ENCODE peak calls at places on chromosomes 7 and 10, in seven cellular contexts. K, F, Q, C, Z, O and H are unnamed samples.

GRCh38 chr10:89759531-89759930 is 58.1 kb downstream of the KIF20B start:
- DNase-seq in C (no peak), Q (no peak), O (no peak), K (no peak), F (no peak), Z (no peak), H (no peak)

GRCh38 chr10:14477408-14477710 is 146.6 kb upstream of the FRMD4A start:
- DNase-seq in C (no peak), F (no peak), K (no peak), Z (peak), O (peak), Q (no peak), H (no peak)

GRCh38 chr7:134327896-134328295 is 11.2 kb upstream of the SLC35B4 start:
- DNase-seq in Z (peak), C (no peak), Q (peak), K (peak), O (peak), F (peak), H (peak)

GRCh38 chr10:6738464-6738824 is 158.4 kb upstream of the PRKCQ start:
- DNase-seq in O (no peak), K (no peak), Q (no peak), C (no peak), F (no peak), Z (peak), H (no peak)

GRCh38 chr10:132276179-132276675 is 31.5 kb downstream of the STK32C start:
- DNase-seq in K (no peak), O (no peak), Z (no peak), C (no peak), F (no peak), Q (no peak), H (no peak)

GRCh38 chr7:16587785-16588184 is 57.8 kb downstream of the ANKMY2 start:
- DNase-seq in O (no peak), K (no peak), Z (no peak), C (no peak), F (no peak), Q (no peak), H (no peak)

GRCh38 chr7:2082357-2083038 is 150.2 kb downstream of the MAD1L1 start:
- DNase-seq in Q (no peak), O (peak), F (no peak), Z (peak), C (no peak), K (no peak), H (no peak)

GRCh38 chr10:113058175-113058961 is 108.3 kb downstream of the TCF7L2 start:
- DNase-seq in K (no peak), O (peak), Z (peak), F (no peak), Q (no peak), C (no peak), H (peak)

GRCh38 chr7:2003451-2003930 is 229.3 kb downstream of the MAD1L1 start:
- DNase-seq in Q (no peak), Z (no peak), K (no peak), C (peak), F (peak), O (no peak), H (no peak)

GRCh38 chr10:69861251-69862240 is 59.8 kb downstream of the COL13A1 start:
- DNase-seq in O (peak), F (no peak), Q (peak), K (peak), C (no peak), Z (peak), H (peak)

GRCh38 chr7:23207029-23207428 is 25.2 kb downstream of the NUP42 start:
- DNase-seq in Q (no peak), Z (no peak), K (no peak), F (no peak), C (no peak), O (no peak), H (no peak)

GRCh38 chr10:80454526-80455460 is 683 bp downstream of the TSPAN14 start:
- DNase-seq in K (peak), F (peak), Q (peak), Z (no peak), O (no peak), C (peak), H (no peak)

GRCh38 chr10:33215154-33215553 is 119.3 kb downstream of the NRP1 start:
- DNase-seq in F (no peak), Z (peak), C (no peak), O (peak), K (no peak), Q (no peak), H (no peak)

GRCh38 chr7:158186406-158186805 is 401.2 kb downstream of the PTPRN2 start:
- DNase-seq in F (no peak), Q (no peak), O (no peak), Z (no peak), K (no peak), C (no peak), H (no peak)

GRCh38 chr7:94972296-94972695 is 64.9 kb downstream of the PPP1R9A start:
- DNase-seq in F (no peak), Q (no peak), Z (peak), C (no peak), O (peak), K (no peak), H (no peak)

GRCh38 chr10:112967200-112967599 is 17.2 kb downstream of the TCF7L2 start:
- DNase-seq in K (no peak), O (peak), F (no peak), Z (peak), C (no peak), Q (no peak), H (no peak)

GRCh38 chr10:110918633-110919348 is at the start of gene BBIP1:
- DNase-seq in Z (peak), F (no peak), Q (no peak), C (no peak), O (peak), K (peak), H (peak)

GRCh38 chr10:8908013-8908412 is 853.5 kb downstream of the GATA3 start:
- DNase-seq in Z (no peak), O (no peak), F (no peak), K (no peak), Q (no peak), C (no peak), H (no peak)

GRCh38 chr7:2633538-2634264 is 1.9 kb downstream of the TTYH3 start:
- DNase-seq in Q (peak), Z (peak), K (no peak), F (peak), C (peak), O (peak), H (peak)

GRCh38 chr10:103835121-103836045 is 20.0 kb downstream of the SH3PXD2A start:
- DNase-seq in K (peak), F (peak), C (no peak), O (peak), Q (no peak), Z (peak), H (peak)

GRCh38 chr7:139284252-139284896 is 53.3 kb downstream of the UBN2 start:
- DNase-seq in K (no peak), Q (no peak), O (no peak), Z (no peak), F (no peak), C (no peak), H (peak)

GRCh38 chr7:1555046-1555812 is 776 bp downstream of the TMEM184A start:
- DNase-seq in K (no peak), Q (no peak), Z (peak), O (peak), C (no peak), F (no peak), H (peak)

GRCh38 chr7:44636041-44636580 is 29.7 kb downstream of the OGDH start:
- DNase-seq in O (no peak), F (no peak), Q (no peak), C (no peak), Z (no peak), K (no peak), H (no peak)

GRCh38 chr7:79837915-79838314 is 296.7 kb upstream of the GNAI1 start:
- DNase-seq in F (no peak), C (no peak), Z (no peak), Q (no peak), O (no peak), K (no peak), H (peak)

GRCh38 chr10:35007858-35008301 is 82.3 kb downstream of the CUL2 start:
- DNase-seq in C (no peak), Q (no peak), Z (peak), K (no peak), O (no peak), F (no peak), H (no peak)

GRCh38 chr7:108204281-108204796 is 74.2 kb upstream of the LAMB4 start:
- DNase-seq in F (no peak), K (no peak), Z (no peak), C (no peak), Q (no peak), O (no peak), H (no peak)

GRCh38 chr10:75466886-75467285 is 35.5 kb downstream of the LRMDA start:
- DNase-seq in Z (no peak), Q (no peak), K (no peak), F (no peak), C (no peak), O (peak), H (peak)

GRCh38 chr7:76514926-76515325 is 4.6 kb downstream of the UPK3B start:
- DNase-seq in O (no peak), F (no peak), K (no peak), Z (no peak), Q (no peak), C (no peak), H (no peak)

GRCh38 chr7:76513817-76514799 is 3.8 kb downstream of the UPK3B start:
- DNase-seq in K (no peak), F (no peak), Z (no peak), O (no peak), C (no peak), Q (no peak), H (no peak)

GRCh38 chr7:76512941-76513816 is 2.8 kb downstream of the UPK3B start:
- DNase-seq in K (no peak), C (no peak), Q (no peak), O (no peak), F (no peak), Z (no peak), H (peak)

GRCh38 chr7:76509931-76510877 is at the start of gene UPK3B:
- DNase-seq in K (no peak), C (peak), O (no peak), Q (no peak), F (no peak), Z (peak), H (no peak)

GRCh38 chr7:76515999-76516443 is 5.7 kb downstream of the UPK3B start:
- DNase-seq in O (no peak), C (peak), K (peak), Z (no peak), Q (peak), F (no peak), H (peak)
- TF ChIP-seq CTCF in O (no peak), C (peak), K (peak), Z (no peak), Q (peak), F (peak), H (peak)

GRCh38 chr7:106284516-106285050 is at the start of gene NAMPT:
- DNase-seq in F (peak), Q (no peak), O (no peak), C (no peak), Z (no peak), K (peak), H (peak)
- TF ChIP-seq CTCF in F (no peak), Q (no peak), O (no peak), C (no peak), Z (no peak), K (no peak), H (no peak)

GRCh38 chr10:102617041-102617440 is 27.2 kb upstream of the TRIM8 start:
- DNase-seq in F (no peak), C (no peak), Q (no peak), K (no peak), Z (no peak), O (no peak), H (no peak)

GRCh38 chr10:102614888-102615287 is 29.4 kb upstream of the TRIM8 start:
- DNase-seq in C (no peak), O (no peak), Q (no peak), K (no peak), Z (no peak), F (no peak), H (no peak)

GRCh38 chr10:102616071-102616770 is 28.1 kb upstream of the TRIM8 start:
- DNase-seq in C (no peak), K (no peak), Z (no peak), O (no peak), F (no peak), Q (no peak), H (no peak)

GRCh38 chr10:102613761-102614160 is 30.5 kb upstream of the TRIM8 start:
- DNase-seq in K (no peak), Q (no peak), O (no peak), Z (no peak), F (no peak), C (no peak), H (no peak)

DNA sequence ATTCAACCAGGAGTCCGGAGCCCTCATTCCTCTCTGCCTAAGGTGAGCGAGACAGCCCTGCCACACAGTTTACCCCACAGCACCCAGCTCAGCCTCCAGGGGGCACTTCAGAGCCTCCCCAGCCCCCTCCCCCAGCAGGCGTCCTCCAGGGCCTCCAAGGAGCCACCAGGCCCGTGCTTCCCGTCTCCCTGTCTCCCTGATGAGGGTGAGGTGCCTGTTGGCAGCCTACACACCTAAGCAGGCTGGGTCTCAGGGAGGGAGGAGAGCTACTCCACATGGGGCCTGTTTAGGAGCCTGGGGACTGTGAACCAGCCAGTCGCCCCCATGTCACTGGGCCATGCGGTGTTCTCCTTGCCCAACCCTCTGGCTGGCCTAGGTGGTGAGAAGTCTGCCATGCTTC is 28.9 kb upstream of the TRIM8 start:
- DNase-seq in O (no peak), C (no peak), F (no peak), K (peak), Q (peak), Z (no peak), H (peak)
- TF ChIP-seq CTCF in O (peak), C (no peak), F (no peak), K (peak), Q (peak), Z (peak), H (peak)

GRCh38 chr7:53351681-53352080 is 316.2 kb downstream of the POM121L12 start:
- DNase-seq in Q (no peak), K (no peak), F (no peak), C (no peak), O (no peak), Z (no peak), H (no peak)

DNA sequence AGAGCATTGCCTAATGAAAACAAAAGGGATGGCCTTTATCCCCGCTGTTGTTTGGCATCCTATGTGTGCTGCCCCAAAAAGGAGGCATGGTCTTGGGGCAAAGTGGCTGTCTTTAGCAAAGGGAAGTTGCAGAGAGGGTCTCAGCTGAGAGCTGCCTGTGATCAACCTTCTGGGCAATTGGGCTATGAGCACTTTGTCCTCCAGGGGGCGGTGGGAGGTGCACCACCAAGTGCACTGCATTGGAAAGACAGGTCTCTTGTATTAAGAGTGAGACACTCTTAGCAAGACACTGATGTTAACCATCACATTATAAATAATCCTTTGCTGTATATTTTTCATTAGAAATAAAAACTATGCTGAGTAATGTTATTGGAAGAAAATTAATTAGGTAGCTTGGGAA is 314.8 kb downstream of the POM121L12 start:
- DNase-seq in K (peak), Q (peak), F (no peak), C (no peak), O (no peak), Z (no peak), H (peak)
- TF ChIP-seq CTCF in K (peak), Q (peak), F (no peak), C (peak), O (peak), Z (peak), H (peak)

DNA sequence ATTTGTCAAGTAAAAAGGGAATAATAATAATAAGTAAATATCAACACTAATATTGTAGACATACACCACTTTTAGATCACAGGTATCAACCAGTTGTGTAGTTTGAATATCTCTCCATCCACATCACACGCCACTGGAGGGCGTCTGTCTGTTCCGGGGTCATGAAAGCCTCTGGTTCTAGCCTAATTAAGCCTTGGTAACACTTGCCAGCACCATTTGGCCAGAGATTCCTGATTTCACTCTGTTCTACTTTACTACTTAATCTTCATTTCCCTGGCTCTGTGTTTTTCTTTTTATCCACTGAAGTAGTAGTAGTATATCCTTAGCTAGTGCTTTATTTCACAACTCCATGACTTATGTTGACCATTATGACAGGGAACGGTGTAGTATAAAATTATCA is 285.6 kb upstream of the POM121L12 start:
- DNase-seq in O (no peak), C (no peak), F (no peak), K (peak), Q (no peak), Z (no peak), H (peak)
- TF ChIP-seq CTCF in O (no peak), C (no peak), F (no peak), K (peak), Q (no peak), Z (no peak), H (peak)

GRCh38 chr7:151738925-151739324 is 138.0 kb downstream of the PRKAG2 start:
- DNase-seq in Q (no peak), O (no peak), F (no peak), Z (no peak), C (no peak), K (no peak), H (no peak)

GRCh38 chr7:151735186-151735853 is 141.6 kb downstream of the PRKAG2 start:
- DNase-seq in O (no peak), Q (no peak), K (no peak), F (no peak), Z (no peak), C (no peak), H (no peak)

GRCh38 chr7:151732834-151733585 is 143.9 kb downstream of the PRKAG2 start:
- DNase-seq in Z (no peak), F (no peak), K (no peak), C (no peak), Q (no peak), O (no peak), H (peak)

GRCh38 chr7:151735854-151736402 is 141.0 kb downstream of the PRKAG2 start:
- DNase-seq in O (no peak), K (no peak), F (no peak), C (no peak), Q (no peak), Z (no peak), H (no peak)

GRCh38 chr7:151736403-151736909 is 140.5 kb downstream of the PRKAG2 start:
- DNase-seq in K (no peak), F (peak), C (no peak), O (peak), Z (peak), Q (no peak), H (peak)
- TF ChIP-seq CTCF in K (no peak), F (no peak), C (peak), O (peak), Z (peak), Q (no peak), H (peak)

DNA sequence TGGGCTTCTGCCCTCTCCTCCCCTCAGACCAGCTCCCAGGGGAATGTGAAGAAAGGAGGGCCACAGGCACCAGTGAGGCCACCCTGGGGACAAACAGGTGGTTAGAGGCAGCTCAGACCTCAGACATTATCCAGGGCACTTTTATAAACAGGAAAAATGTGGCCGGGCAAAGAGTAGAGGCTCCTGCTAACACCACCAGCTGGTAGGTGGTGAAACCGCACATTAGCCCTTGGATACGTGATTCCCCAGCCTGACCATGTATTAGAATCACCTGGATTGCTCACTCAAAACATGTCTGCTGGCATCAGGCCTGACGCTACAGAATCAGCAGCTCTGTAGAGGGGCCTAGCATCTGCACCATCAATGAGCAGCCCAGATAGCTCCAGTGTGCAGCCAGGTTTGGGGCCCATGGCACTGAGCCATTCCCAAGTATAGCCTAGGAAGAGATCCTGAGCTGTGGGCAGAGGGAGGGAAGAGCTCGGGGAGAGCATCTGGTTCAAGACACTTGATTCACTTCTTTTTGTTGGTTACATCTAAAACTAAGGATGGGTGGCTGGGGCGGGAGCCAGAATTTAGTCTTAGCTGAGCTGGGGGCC is 37.1 kb downstream of the GPR26 start:
- DNase-seq in Q (no peak), Z (no peak), C (no peak), K (no peak), F (no peak), O (no peak), H (no peak)
- TF ChIP-seq CTCF in Q (no peak), Z (no peak), C (no peak), K (no peak), F (no peak), O (no peak), H (no peak)

DNA sequence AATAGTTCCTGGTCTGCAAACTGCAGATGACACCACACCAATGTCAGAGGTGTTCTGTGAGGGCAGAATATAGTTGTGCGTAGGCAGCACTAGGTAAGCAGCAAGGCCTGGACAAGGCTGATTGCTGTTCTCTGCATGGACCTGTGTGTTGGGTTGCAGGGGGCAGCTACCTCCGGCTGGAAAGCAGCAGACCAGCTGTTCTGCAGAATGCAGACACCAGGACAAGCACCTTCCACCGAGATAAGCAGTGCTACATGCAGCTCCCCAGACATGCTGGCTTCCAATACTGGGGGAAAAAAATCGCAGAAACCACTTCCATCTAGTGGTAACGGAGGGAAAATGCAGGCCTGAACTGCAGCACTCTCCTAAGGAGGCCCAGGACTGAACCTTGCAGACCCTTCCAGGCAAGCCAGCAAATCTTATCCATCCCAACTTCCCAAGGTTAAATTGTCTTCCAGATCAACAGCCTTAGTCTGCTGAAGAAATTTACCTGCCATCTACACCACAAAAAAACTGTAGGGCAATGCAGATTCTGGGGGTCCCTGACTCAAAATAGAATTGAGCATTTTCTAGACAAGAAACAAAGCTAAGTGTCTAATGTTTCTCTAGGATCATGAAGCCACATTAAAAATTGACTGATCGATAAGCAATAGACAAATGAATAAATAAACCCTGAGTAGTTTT is 50.5 kb upstream of the COBL start:
- DNase-seq in Q (peak), C (no peak), Z (peak), K (peak), O (peak), F (no peak), H (peak)
- TF ChIP-seq CTCF in Q (peak), C (peak), Z (peak), K (peak), O (peak), F (peak), H (peak)

GRCh38 chr10:93745411-93746065 is 12.2 kb upstream of the LGI1 start:
- DNase-seq in O (peak), Q (no peak), F (peak), K (peak), C (no peak), Z (peak), H (peak)
- TF ChIP-seq CTCF in O (peak), Q (no peak), F (no peak), K (peak), C (no peak), Z (peak), H (peak)